ENCODE peak calls at places on chromosomes 4 and X, in eight cellular contexts. W is T-helper 9 cell; F is NCI-H1436; E is AG09309; V is activated naive CD4-positive, alpha-beta T cell; O is T follicular helper cell; U is ACHN; Y is uterus. S is an unnamed sample.

GRCh38 chr4:168815373-168816345 is 194.4 kb downstream of the CBR4 start:
- DNase-seq in W (no peak), F (no peak), E (no peak), V (no peak), O (no peak), U (no peak), Y (no peak), S (no peak)

GRCh38 chrX:68354869-68355628 is 78.2 kb downstream of the OPHN1 start:
- DNase-seq in W (no peak), F (no peak), E (no peak), V (no peak), O (no peak), U (no peak), Y (no peak), S (no peak)

GRCh38 chr4:145840162-145840768 is 98.4 kb downstream of the ZNF827 start:
- DNase-seq in W (no peak), F (no peak), E (no peak), V (no peak), O (no peak), U (peak), Y (no peak), S (no peak)

GRCh38 chr4:140626982-140627381 is 58.2 kb upstream of the UCP1 start:
- DNase-seq in W (no peak), F (no peak), E (no peak), V (no peak), O (no peak), U (no peak), Y (no peak), S (no peak)

GRCh38 chr4:85367815-85368214 is 107.1 kb upstream of the ARHGAP24 start:
- DNase-seq in W (no peak), F (no peak), E (no peak), V (no peak), O (no peak), U (no peak), Y (no peak), S (peak)

GRCh38 chr4:139266583-139267257 is 13.3 kb downstream of the MGARP start:
- DNase-seq in W (peak), F (no peak), E (peak), V (peak), O (peak), U (peak), Y (peak), S (peak)

GRCh38 chr4:140367738-140368137 is 5.7 kb upstream of the SCOC start:
- DNase-seq in W (no peak), F (no peak), E (no peak), V (no peak), O (no peak), U (peak), Y (no peak), S (no peak)

GRCh38 chr4:107801766-107802211 is 22.9 kb upstream of the SGMS2 start:
- DNase-seq in W (no peak), F (no peak), E (peak), V (no peak), O (no peak), U (peak), Y (no peak), S (no peak)

GRCh38 chrX:13373807-13374187 is 53.9 kb upstream of the ATXN3L start:
- DNase-seq in W (no peak), F (no peak), E (peak), V (no peak), O (no peak), U (no peak), Y (no peak), S (no peak)

GRCh38 chrX:48835524-48836329 is at the start of gene PCSK1N:
- DNase-seq in W (peak), F (peak), E (no peak), V (no peak), O (peak), U (no peak), Y (no peak), S (peak)

GRCh38 chr4:81522711-81523110 is 51.0 kb upstream of the RASGEF1B start:
- DNase-seq in W (no peak), F (no peak), E (no peak), V (no peak), O (no peak), U (no peak), Y (no peak), S (no peak)

GRCh38 chr4:12110607-12111006 is 681.9 kb upstream of the HS3ST1 start:
- DNase-seq in W (no peak), F (no peak), E (no peak), V (no peak), O (no peak), U (no peak), Y (no peak), S (no peak)

GRCh38 chrX:79270401-79270800 is 96.7 kb downstream of the ITM2A start:
- DNase-seq in W (peak), F (no peak), E (no peak), V (peak), O (peak), U (peak), Y (peak), S (peak)

GRCh38 chr4:8847331-8847730 is 24.3 kb downstream of the HMX1 start:
- DNase-seq in W (no peak), F (no peak), E (no peak), V (no peak), O (no peak), U (no peak), Y (no peak), S (no peak)

GRCh38 chrX:150834695-150835094 is 63.8 kb downstream of the CD99L2 start:
- DNase-seq in W (no peak), F (no peak), E (no peak), V (no peak), O (no peak), U (no peak), Y (no peak), S (no peak)

GRCh38 chr4:6548201-6548881 is 26.6 kb upstream of the MAN2B2 start:
- DNase-seq in W (no peak), F (no peak), E (peak), V (no peak), O (no peak), U (peak), Y (no peak), S (peak)

GRCh38 chr4:139279723-139280620 is at the start of gene MGARP:
- DNase-seq in W (no peak), F (no peak), E (no peak), V (no peak), O (no peak), U (peak), Y (no peak), S (peak)

GRCh38 chr4:109640644-109641043 is 62.6 kb downstream of the CASP6 start:
- DNase-seq in W (no peak), F (no peak), E (no peak), V (no peak), O (no peak), U (no peak), Y (no peak), S (no peak)

GRCh38 chr4:105145913-105146285 is 777 bp upstream of the TET2 start:
- DNase-seq in W (peak), F (peak), E (no peak), V (no peak), O (peak), U (peak), Y (no peak), S (peak)

GRCh38 chr4:15238720-15239119 is 189.1 kb upstream of the C1QTNF7 start:
- DNase-seq in W (no peak), F (no peak), E (no peak), V (no peak), O (no peak), U (peak), Y (no peak), S (peak)

GRCh38 chrX:17564689-17565409 is 172.4 kb upstream of the SCML1 start:
- DNase-seq in W (no peak), F (no peak), E (peak), V (no peak), O (no peak), U (peak), Y (no peak), S (no peak)